ENCODE peak calls at places on chromosomes 16 and 17, in four cellular contexts. C is CD14-positive monocyte; J is choroid plexus epithelial cell; A is stimulated activated effector memory CD8-positive, alpha-beta T cell treated with anti-CD3 and anti-CD28 coated beads, Interleukin-12 subunit alpha, Interleukin-12 subunit beta, amount 100 ng/mL, for 72 hours. H is an unnamed sample.

GRCh38 chr16:29009050-29009837 is 24.4 kb downstream of the LAT start:
- DNase-seq in J (no peak), C (no peak), A (no peak), H (no peak)

GRCh38 chr17:76834889-76835288 is 33.3 kb upstream of the MGAT5B start:
- DNase-seq in A (no peak), J (no peak), C (no peak), H (no peak)

GRCh38 chr17:3647769-3648540 is 11.4 kb downstream of the CTNS start:
- DNase-seq in J (peak; percentile 81), C (no peak), A (no peak), H (no peak)

GRCh38 chr17:79991140-79991923 is 44.3 kb downstream of the TBC1D16 start:
- DNase-seq in C (peak; percentile 77), A (peak; percentile 55), J (peak; percentile 82), H (peak; percentile 81)

GRCh38 chr17:9432867-9433495 is 142.6 kb downstream of the STX8 start:
- DNase-seq in C (no peak), A (no peak), J (peak; percentile 66), H (no peak)

GRCh38 chr16:86590501-86591144 is 12.3 kb downstream of the FOXL1 start:
- DNase-seq in J (peak; percentile 79), A (no peak), C (no peak), H (no peak)

GRCh38 chr17:10327640-10328039 is 45.2 kb downstream of the MYH13 start:
- DNase-seq in C (peak; percentile 59), A (peak; percentile 69), J (peak; percentile 76), H (peak; percentile 70)

GRCh38 chr17:44093231-44093900 is 22.8 kb downstream of the G6PC3 start:
- DNase-seq in A (no peak), J (no peak), C (no peak), H (no peak)

GRCh38 chr17:34400301-34400931 is 37.4 kb upstream of the CCL1 start:
- DNase-seq in J (no peak), A (no peak), C (no peak), H (no peak)

GRCh38 chr17:32755045-32755805 is 121.7 kb downstream of the MYO1D start:
- DNase-seq in A (no peak), C (no peak), J (peak; percentile 90), H (no peak)

GRCh38 chr17:17763734-17764133 is 73.1 kb downstream of the SREBF1 start:
- DNase-seq in C (no peak), J (no peak), A (no peak), H (no peak)

H was measured in GM19239.